ENCODE peak calls at places on chromosomes 2 and 18, in six cellular contexts. One of them, this sample, is unnamed.

GRCh38 chr18:50729986-50730385 is 89.8 kb downstream of the MRO start:
- DNase-seq in kidney epithelial cell: no peak
- DNase-seq in NCI-H1092 treated with DMSO at 0.1 percent for 48 hours: no peak
- DNase-seq in stimulated activated CD4-positive, alpha-beta T cell treated with anti-CD3 and anti-CD28 coated beads, Interleukin-2, amount 100 ng/mL, for 48 hours: no peak
- DNase-seq in GM18507: no peak
- DNase-seq in HS-5: no peak
- DNase-seq in this sample: no peak

GRCh38 chr2:71347517-71347916 is 15.9 kb downstream of the ZNF638 start:
- DNase-seq in NCI-H1092 treated with DMSO at 0.1 percent for 48 hours: no peak
- DNase-seq in HS-5: no peak
- DNase-seq in GM18507: no peak
- DNase-seq in kidney epithelial cell: no peak
- DNase-seq in stimulated activated CD4-positive, alpha-beta T cell treated with anti-CD3 and anti-CD28 coated beads, Interleukin-2, amount 100 ng/mL, for 48 hours: no peak
- DNase-seq in this sample: no peak

GRCh38 chr2:111185496-111186022 is 64.8 kb downstream of the BCL2L11 start:
- DNase-seq in GM18507: no peak
- DNase-seq in HS-5: no peak
- DNase-seq in stimulated activated CD4-positive, alpha-beta T cell treated with anti-CD3 and anti-CD28 coated beads, Interleukin-2, amount 100 ng/mL, for 48 hours: no peak
- DNase-seq in NCI-H1092 treated with DMSO at 0.1 percent for 48 hours: peak
- DNase-seq in kidney epithelial cell: no peak
- DNase-seq in this sample: no peak

GRCh38 chr2:46252891-46253659 is 44.1 kb upstream of the EPAS1 start:
- DNase-seq in GM18507: no peak
- DNase-seq in HS-5: no peak
- DNase-seq in NCI-H1092 treated with DMSO at 0.1 percent for 48 hours: no peak
- DNase-seq in kidney epithelial cell: no peak
- DNase-seq in stimulated activated CD4-positive, alpha-beta T cell treated with anti-CD3 and anti-CD28 coated beads, Interleukin-2, amount 100 ng/mL, for 48 hours: no peak
- DNase-seq in this sample: no peak

GRCh38 chr2:555164-555922 is 121.9 kb downstream of the TMEM18 start:
- DNase-seq in GM18507: no peak
- DNase-seq in HS-5: no peak
- DNase-seq in stimulated activated CD4-positive, alpha-beta T cell treated with anti-CD3 and anti-CD28 coated beads, Interleukin-2, amount 100 ng/mL, for 48 hours: no peak
- DNase-seq in NCI-H1092 treated with DMSO at 0.1 percent for 48 hours: peak
- DNase-seq in kidney epithelial cell: no peak
- DNase-seq in this sample: no peak

GRCh38 chr2:55014962-55015939 is 35.0 kb downstream of the RTN4 start:
- DNase-seq in GM18507: no peak
- DNase-seq in kidney epithelial cell: peak
- DNase-seq in stimulated activated CD4-positive, alpha-beta T cell treated with anti-CD3 and anti-CD28 coated beads, Interleukin-2, amount 100 ng/mL, for 48 hours: no peak
- DNase-seq in HS-5: peak
- DNase-seq in NCI-H1092 treated with DMSO at 0.1 percent for 48 hours: peak
- DNase-seq in this sample: no peak

GRCh38 chr18:2719040-2719439 is 63.5 kb downstream of the SMCHD1 start:
- DNase-seq in GM18507: no peak
- DNase-seq in kidney epithelial cell: no peak
- DNase-seq in HS-5: no peak
- DNase-seq in NCI-H1092 treated with DMSO at 0.1 percent for 48 hours: no peak
- DNase-seq in stimulated activated CD4-positive, alpha-beta T cell treated with anti-CD3 and anti-CD28 coated beads, Interleukin-2, amount 100 ng/mL, for 48 hours: no peak
- DNase-seq in this sample: no peak

GRCh38 chr2:1675633-1676032 is 68.7 kb downstream of the PXDN start:
- DNase-seq in GM18507: no peak
- DNase-seq in stimulated activated CD4-positive, alpha-beta T cell treated with anti-CD3 and anti-CD28 coated beads, Interleukin-2, amount 100 ng/mL, for 48 hours: no peak
- DNase-seq in NCI-H1092 treated with DMSO at 0.1 percent for 48 hours: no peak
- DNase-seq in kidney epithelial cell: no peak
- DNase-seq in HS-5: peak
- DNase-seq in this sample: no peak

This sample was measured in GM19239.